ENCODE peak calls at places on chromosomes 4 and X, in four cellular contexts. W, J, D and U are unnamed samples.

GRCh38 chr4:113849771-113850170 is 88.2 kb upstream of the CAMK2D start:
- DNase-seq in D (peak), W (no peak), J (no peak), U (no peak)

GRCh38 chr4:183837222-183837621 is 67.9 kb upstream of the STOX2 start:
- DNase-seq in J (no peak), W (no peak), D (no peak), U (no peak)

GRCh38 chrX:21963736-21964135 is 23.2 kb downstream of the SMS start:
- DNase-seq in J (peak), D (peak), W (no peak), U (no peak)

GRCh38 chrX:154114652-154115051 is 17.1 kb upstream of the MECP2 start:
- DNase-seq in D (no peak), W (no peak), J (no peak), U (no peak)

GRCh38 chr4:82047731-82048130 is 326.1 kb downstream of the HNRNPD start:
- DNase-seq in D (no peak), J (no peak), W (no peak), U (no peak)

GRCh38 chr4:77021614-77022089 is 54.1 kb downstream of the CCNI start:
- DNase-seq in D (peak), W (no peak), J (peak), U (no peak)

GRCh38 chr4:153067376-153067775 is 131.3 kb downstream of the FHDC1 start:
- DNase-seq in J (peak), W (no peak), D (no peak), U (no peak)

GRCh38 chrX:57451426-57452020 is 140.3 kb upstream of the ZXDB start:
- DNase-seq in D (no peak), J (no peak), W (no peak), U (no peak)

GRCh38 chr4:88881227-88881569 is 175.8 kb downstream of the FAM13A start:
- DNase-seq in J (peak), D (no peak), W (no peak), U (no peak)

GRCh38 chr4:78019494-78019893 is 37.6 kb upstream of the FRAS1 start:
- DNase-seq in D (peak), J (no peak), W (no peak), U (no peak)

GRCh38 chrX:17818729-17819128 is 42.4 kb downstream of the RAI2 start:
- DNase-seq in J (no peak), W (no peak), D (no peak), U (no peak)

GRCh38 chr4:168837922-168838321 is 172.1 kb downstream of the CBR4 start:
- DNase-seq in J (no peak), D (no peak), W (no peak), U (no peak)
- H3K4me3 ChIP-seq in J (no peak), D (no peak), W (no peak), U (no peak)

GRCh38 chr4:80197601-80198444 is 520 bp downstream of the PRDM8 start:
- DNase-seq in W (no peak), J (peak), D (no peak), U (no peak)
- H3K4me3 ChIP-seq in W (no peak), J (peak), D (peak), U (no peak)

DNA sequence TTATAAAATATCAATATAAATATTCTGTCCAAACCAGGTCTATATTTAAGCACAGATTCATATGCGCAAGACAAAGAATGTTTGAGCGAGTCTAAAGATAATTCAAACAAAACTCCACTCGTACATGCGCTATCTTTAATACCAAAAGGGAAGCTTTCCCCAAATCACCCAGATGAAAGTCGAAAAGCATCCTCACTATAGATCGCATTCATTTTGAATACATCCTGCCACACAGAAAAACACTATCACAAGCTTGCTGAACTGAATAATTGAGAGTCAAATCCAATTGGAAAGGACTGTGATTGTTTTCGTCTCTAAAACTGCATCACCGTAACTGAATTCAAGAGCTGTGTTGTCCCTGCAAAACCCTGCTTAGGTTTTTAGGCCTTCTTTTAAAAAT is 685 bp downstream of the TASL start:
- DNase-seq in D (no peak), J (no peak), W (no peak), U (no peak)
- H3K4me3 ChIP-seq in D (no peak), J (no peak), W (peak), U (no peak)

GRCh38 chr4:56050584-56050983 is 101.8 kb downstream of the CEP135 start:
- DNase-seq in D (no peak), J (no peak), W (no peak), U (no peak)
- H3K4me3 ChIP-seq in D (no peak), J (no peak), W (no peak), U (no peak)

GRCh38 chr4:38132140-38132673 is 172.0 kb downstream of the PTTG2 start:
- DNase-seq in W (peak), D (peak), J (peak), U (peak)

GRCh38 chr4:38131371-38132139 is 171.4 kb downstream of the PTTG2 start:
- DNase-seq in D (no peak), W (peak), J (peak), U (no peak)

GRCh38 chr4:38130884-38131283 is 170.7 kb downstream of the PTTG2 start:
- DNase-seq in D (no peak), J (no peak), W (no peak), U (no peak)

GRCh38 chr4:38128478-38129451 is 168.6 kb downstream of the PTTG2 start:
- DNase-seq in J (no peak), W (peak), D (peak), U (no peak)

DNA sequence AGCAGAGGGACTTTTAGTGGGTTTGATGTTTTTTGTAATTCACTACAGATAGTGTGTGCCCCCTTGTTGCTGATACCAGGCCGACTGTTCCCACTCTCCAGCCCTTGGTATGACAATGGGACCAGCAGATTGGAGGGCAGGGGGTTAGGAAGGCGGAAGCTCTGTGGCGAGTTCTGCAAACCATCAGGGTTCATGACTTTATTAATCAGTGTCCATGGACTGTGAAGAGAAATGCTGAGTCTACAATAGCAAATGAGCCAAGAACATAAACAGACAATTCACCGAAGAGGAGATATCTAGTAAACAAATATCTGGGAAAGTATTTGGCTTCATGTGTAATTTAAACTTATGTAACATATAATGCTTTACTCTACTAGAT is 169.2 kb downstream of the PTTG2 start:
- DNase-seq in D (no peak), W (no peak), J (peak), U (no peak)
- H3K4me3 ChIP-seq in D (no peak), W (no peak), J (no peak), U (no peak)

DNA sequence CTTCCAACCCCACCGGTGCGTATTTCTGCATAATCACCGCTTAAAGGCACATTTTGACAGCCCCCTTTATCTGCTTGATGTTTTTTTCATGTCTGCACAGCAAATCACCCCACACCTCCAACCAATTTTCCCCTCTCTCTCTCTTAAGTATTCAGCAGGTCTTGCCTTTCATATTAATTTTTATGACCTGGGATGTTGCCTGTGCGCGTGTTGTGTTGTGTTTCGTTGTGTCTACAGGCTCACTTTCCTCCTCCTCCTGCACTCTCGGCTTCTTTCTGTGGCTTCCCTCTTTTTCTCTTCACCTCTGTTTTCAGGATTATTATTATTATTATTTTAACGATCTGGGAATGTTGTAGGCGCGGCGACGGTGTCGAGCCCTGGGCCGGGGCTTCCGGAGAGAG is 721 bp downstream of the POU4F2 start:
- DNase-seq in J (no peak), D (no peak), W (no peak), U (no peak)
- H3K4me3 ChIP-seq in J (no peak), D (no peak), W (no peak), U (no peak)

GRCh38 chr4:74041418-74041817 is 2.9 kb upstream of the CXCL3 start:
- DNase-seq in J (no peak), W (no peak), D (no peak), U (no peak)

GRCh38 chr4:74038161-74039064 is at the start of gene CXCL3:
- DNase-seq in D (peak), J (peak), W (no peak), U (no peak)

GRCh38 chr4:74042681-74043080 is 4.2 kb upstream of the CXCL3 start:
- DNase-seq in W (no peak), D (no peak), J (no peak), U (no peak)

GRCh38 chr4:74037076-74037475 is 1.4 kb downstream of the CXCL3 start:
- DNase-seq in W (no peak), D (no peak), J (no peak), U (no peak)

DNA sequence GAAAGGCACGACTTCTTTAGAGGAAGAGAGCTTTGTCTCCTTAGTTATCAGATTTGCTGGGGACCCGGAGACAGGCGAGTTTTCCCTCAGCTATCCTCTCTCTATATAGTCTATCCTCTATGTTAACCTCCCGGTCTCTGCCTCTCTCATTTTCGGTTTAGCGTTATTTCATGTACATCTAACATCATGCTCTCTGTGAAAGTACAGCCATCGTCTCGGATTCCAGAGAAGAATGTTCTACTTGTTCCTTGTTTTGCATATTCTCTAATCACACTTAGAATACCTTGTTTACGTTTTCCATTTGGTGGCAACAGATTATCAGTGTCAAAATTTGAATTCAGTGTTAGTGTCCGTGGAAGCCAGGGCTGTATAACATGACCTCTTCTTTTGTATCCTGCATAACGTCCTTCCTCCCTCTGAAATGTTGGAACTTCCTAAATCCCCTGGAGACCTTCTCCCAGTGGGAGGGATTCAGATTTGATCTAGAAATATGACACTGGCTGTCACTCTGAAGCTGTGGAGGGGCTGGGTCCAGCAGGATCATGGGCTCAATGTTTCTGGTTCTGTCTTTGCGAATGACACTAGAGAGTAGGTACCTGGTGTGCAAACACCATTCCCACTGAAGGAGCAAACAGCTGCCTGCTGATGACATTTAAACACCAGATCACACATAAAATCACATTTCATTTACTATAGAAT is 725 bp upstream of the CXCL3 start:
- DNase-seq in W (no peak), D (peak), J (peak), U (no peak)
- H3K4me3 ChIP-seq in W (peak), D (peak), J (peak), U (peak)

GRCh38 chrX:46757593-46757992 is 1.3 kb downstream of the SLC9A7 start:
- DNase-seq in J (no peak), D (no peak), W (no peak), U (no peak)
- H3K4me3 ChIP-seq in J (peak), D (peak), W (no peak), U (peak)

GRCh38 chr4:1720163-1720983 is 750 bp downstream of the TMEM129 start:
- DNase-seq in J (peak), W (no peak), D (peak), U (no peak)

GRCh38 chr4:1723131-1723801 is 1.9 kb downstream of the TACC3 start:
- DNase-seq in D (no peak), J (no peak), W (no peak), U (no peak)

GRCh38 chr4:1722551-1723071 is 1.3 kb downstream of the TACC3 start:
- DNase-seq in J (peak), W (no peak), D (no peak), U (no peak)

GRCh38 chr4:1721003-1721665 is at the start of the genes TACC3 and TMEM129:
- DNase-seq in D (peak), J (peak), W (peak), U (peak)

GRCh38 chr4:1721666-1722550 is 587 bp downstream of the TACC3 start:
- DNase-seq in J (no peak), D (no peak), W (no peak), U (no peak)
- H3K4me3 ChIP-seq in J (peak), D (peak), W (peak), U (peak)